ENCODE peak calls at places on chromosomes 4 and X, in four cellular contexts. One of them, this sample, is unnamed.

GRCh38 chrX:129996120-129996519 is 13.7 kb downstream of the BCORL1 start:
- DNase-seq in GM12878: no peak
- DNase-seq in HepG2: no peak
- DNase-seq in K562: no peak
- DNase-seq in this sample: no peak

GRCh38 chrX:11499076-11500044 is 166.4 kb downstream of the ARHGAP6 start:
- DNase-seq in HepG2: no peak
- DNase-seq in K562: no peak
- DNase-seq in GM12878: no peak
- DNase-seq in this sample: no peak

GRCh38 chr4:154399259-154399974 is 92.2 kb downstream of the DCHS2 start:
- DNase-seq in GM12878: no peak
- DNase-seq in K562: no peak
- DNase-seq in HepG2: peak
- DNase-seq in this sample: peak

GRCh38 chrX:137430301-137430700 is 135.6 kb upstream of the ZIC3 start:
- DNase-seq in K562: no peak
- DNase-seq in HepG2: no peak
- DNase-seq in GM12878: no peak
- DNase-seq in this sample: no peak

GRCh38 chr4:84451546-84451945 is 47.5 kb downstream of the NKX6-1 start:
- DNase-seq in K562: no peak
- DNase-seq in HepG2: no peak
- DNase-seq in GM12878: no peak
- DNase-seq in this sample: peak

GRCh38 chrX:134236690-134237362 is at the start of gene CCDC160:
- DNase-seq in HepG2: peak
- DNase-seq in GM12878: no peak
- DNase-seq in K562: peak
- DNase-seq in this sample: peak

GRCh38 chr4:121712783-121713182 is 16.0 kb upstream of the ANXA5 start:
- DNase-seq in GM12878: no peak
- DNase-seq in K562: no peak
- DNase-seq in HepG2: no peak
- DNase-seq in this sample: no peak

GRCh38 chrX:139691843-139692505 is 16.0 kb downstream of the MCF2 start:
- DNase-seq in K562: no peak
- DNase-seq in GM12878: no peak
- DNase-seq in HepG2: no peak
- DNase-seq in this sample: peak

GRCh38 chrX:110732274-110732673 is 63.3 kb downstream of the CHRDL1 start:
- DNase-seq in GM12878: no peak
- DNase-seq in HepG2: no peak
- DNase-seq in K562: no peak
- DNase-seq in this sample: no peak

DNA sequence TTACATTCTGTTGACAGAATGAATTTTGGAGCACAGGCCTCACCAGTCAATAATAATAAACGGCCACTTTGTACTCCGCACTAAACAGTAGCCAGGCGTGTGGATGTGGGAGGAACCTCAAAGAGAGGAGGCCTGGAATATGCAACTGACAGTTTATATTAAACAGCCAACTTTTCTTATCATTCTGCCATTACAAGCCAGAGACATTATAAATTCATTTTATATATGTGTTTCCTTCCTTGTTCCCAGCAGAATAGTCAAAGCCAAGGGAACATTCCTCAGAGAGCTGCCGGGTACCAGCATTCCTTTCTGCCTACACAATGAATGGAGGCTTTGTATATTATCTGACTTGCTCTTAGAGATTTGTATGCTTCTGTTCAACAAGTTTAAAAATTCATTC is 436.5 kb upstream of the FTHL17 start:
- DNase-seq in K562: no peak
- DNase-seq in GM12878: no peak
- DNase-seq in HepG2: peak
- DNase-seq in this sample: no peak
- TF ChIP-seq ESRRA in K562: no peak
- TF ChIP-seq ESRRA in GM12878: no peak
- TF ChIP-seq ESRRA in HepG2: no peak
- TF ChIP-seq ESRRA in this sample: no peak

DNA sequence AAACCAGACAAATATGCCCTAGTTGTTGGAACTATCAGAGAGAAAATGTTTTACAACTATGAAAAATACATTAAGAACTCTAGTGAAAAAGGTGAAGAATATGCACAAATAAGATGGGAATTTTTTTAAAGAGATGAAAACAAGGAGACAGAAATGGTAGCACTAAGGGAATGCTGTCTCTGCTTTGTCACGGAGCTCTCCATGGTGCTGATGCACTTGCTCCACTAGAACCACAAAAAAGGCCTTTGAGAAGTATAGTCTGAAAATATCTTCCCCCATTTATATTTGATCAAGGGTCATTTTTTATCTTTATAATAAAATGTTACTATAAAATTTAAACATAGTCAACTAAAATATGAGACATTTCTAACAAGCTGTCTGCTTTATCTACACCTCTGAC is 1655.5 kb upstream of the AGA start:
- DNase-seq in HepG2: no peak
- DNase-seq in GM12878: no peak
- DNase-seq in K562: peak
- DNase-seq in this sample: no peak
- TF ChIP-seq MYC in HepG2: no peak
- TF ChIP-seq MYC in GM12878: no peak
- TF ChIP-seq MYC in K562: no peak
- TF ChIP-seq MYC in this sample: no peak

GRCh38 chr4:9943761-9944160 is 77.5 kb downstream of the SLC2A9 start:
- DNase-seq in GM12878: no peak
- DNase-seq in K562: no peak
- DNase-seq in HepG2: no peak
- DNase-seq in this sample: no peak
- TF ChIP-seq ESRRA in GM12878: no peak
- TF ChIP-seq ESRRA in K562: no peak
- TF ChIP-seq ESRRA in HepG2: no peak
- TF ChIP-seq ESRRA in this sample: no peak

GRCh38 chr4:85548116-85548515 is 73.2 kb downstream of the ARHGAP24 start:
- DNase-seq in K562: no peak
- DNase-seq in GM12878: no peak
- DNase-seq in HepG2: no peak
- DNase-seq in this sample: peak
- TF ChIP-seq MYC in K562: no peak
- TF ChIP-seq MYC in GM12878: no peak
- TF ChIP-seq MYC in HepG2: no peak
- TF ChIP-seq MYC in this sample: no peak

GRCh38 chr4:19748470-19748869 is 503.2 kb upstream of the SLIT2 start:
- DNase-seq in K562: peak
- DNase-seq in GM12878: no peak
- DNase-seq in HepG2: no peak
- DNase-seq in this sample: no peak
- TF ChIP-seq ESRRA in K562: no peak
- TF ChIP-seq ESRRA in GM12878: no peak
- TF ChIP-seq ESRRA in HepG2: no peak
- TF ChIP-seq ESRRA in this sample: no peak

DNA sequence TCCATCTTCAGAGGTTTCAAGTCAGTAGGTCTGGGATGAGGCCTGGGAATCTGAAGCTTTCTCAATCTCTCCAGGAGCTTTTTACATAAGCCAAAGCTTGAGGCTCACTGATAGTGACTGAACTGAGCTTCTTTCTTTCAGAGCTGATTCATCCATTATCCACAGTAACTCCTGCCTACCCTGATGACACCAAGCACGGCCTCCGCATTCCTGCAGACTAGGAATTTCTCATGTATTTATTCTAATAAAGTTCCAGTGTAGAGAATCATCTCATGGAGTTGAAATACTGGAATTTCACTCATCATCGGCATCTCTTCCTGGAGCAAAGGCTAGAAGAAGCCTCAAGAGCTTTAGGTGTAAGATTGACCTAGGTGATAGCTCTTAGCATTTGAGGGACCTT is 12.1 kb upstream of the DCTD start:
- DNase-seq in K562: no peak
- DNase-seq in HepG2: peak
- DNase-seq in GM12878: no peak
- DNase-seq in this sample: no peak
- TF ChIP-seq MYC in K562: no peak
- TF ChIP-seq MYC in HepG2: no peak
- TF ChIP-seq MYC in GM12878: no peak
- TF ChIP-seq MYC in this sample: no peak

DNA sequence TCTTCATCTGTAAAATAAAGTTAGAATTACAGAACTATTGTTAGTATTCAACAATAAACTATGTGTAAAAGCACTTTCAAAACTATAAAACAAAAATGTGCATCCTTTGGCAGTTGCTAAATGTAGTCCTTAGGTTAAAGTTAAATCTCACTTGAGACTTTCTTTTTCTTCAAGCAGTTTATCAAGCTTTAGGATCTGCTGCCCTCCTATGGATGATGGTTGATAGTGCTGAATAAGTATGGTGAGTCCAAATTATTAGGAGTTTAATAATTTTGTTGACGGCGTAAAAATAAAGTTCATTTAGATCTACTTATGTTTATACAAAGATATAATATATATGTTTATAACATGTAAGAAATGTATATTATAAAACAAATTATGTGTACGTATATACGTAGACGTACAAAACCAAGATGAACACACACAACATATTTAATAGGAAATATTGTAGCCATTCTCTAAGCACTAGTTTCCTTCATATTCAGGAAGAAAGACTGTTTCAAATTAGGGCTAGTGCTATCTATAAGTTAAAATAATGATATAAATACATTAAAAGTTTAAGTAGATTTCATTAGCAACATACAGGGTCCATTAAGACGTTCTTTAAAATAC is 22.3 kb downstream of the UGT2A2 start:
- DNase-seq in GM12878: no peak
- DNase-seq in HepG2: peak
- DNase-seq in K562: peak
- DNase-seq in this sample: peak
- TF ChIP-seq ESRRA in GM12878: no peak
- TF ChIP-seq ESRRA in HepG2: no peak
- TF ChIP-seq ESRRA in K562: no peak
- TF ChIP-seq ESRRA in this sample: no peak